ENCODE peak calls at places on chromosomes 13 and 19, in five cellular contexts. One of them, this sample, is unnamed.
A peak's percentile ranks its signal among the peaks of the same experiment; 100 is the strongest.

GRCh38 chr13:99145461-99145860 is 55.2 kb upstream of the UBAC2 start:
- DNase-seq in activated CD8-positive, alpha-beta memory T cell treated with anti-CD3 and anti-CD28 coated beads for 4 hours: no peak
- DNase-seq in kidney epithelial cell: no peak
- DNase-seq in neural progenitor cell: no peak
- DNase-seq in MCF 10A: no peak
- DNase-seq in this sample: no peak

GRCh38 chr19:17335575-17335974 is 920 bp upstream of the ANO8 start:
- DNase-seq in activated CD8-positive, alpha-beta memory T cell treated with anti-CD3 and anti-CD28 coated beads for 4 hours: no peak
- DNase-seq in kidney epithelial cell: no peak
- DNase-seq in neural progenitor cell: no peak
- DNase-seq in MCF 10A: no peak
- DNase-seq in this sample: no peak

GRCh38 chr13:71867101-71867814 is at the start of gene DACH1:
- DNase-seq in activated CD8-positive, alpha-beta memory T cell treated with anti-CD3 and anti-CD28 coated beads for 4 hours: no peak
- DNase-seq in kidney epithelial cell: peak; percentile 41
- DNase-seq in neural progenitor cell: peak; percentile 86
- DNase-seq in MCF 10A: no peak
- DNase-seq in this sample: peak; percentile 62

GRCh38 chr19:15194938-15195337 is 5.9 kb downstream of the NOTCH3 start:
- DNase-seq in activated CD8-positive, alpha-beta memory T cell treated with anti-CD3 and anti-CD28 coated beads for 4 hours: no peak
- DNase-seq in kidney epithelial cell: no peak
- DNase-seq in neural progenitor cell: no peak
- DNase-seq in MCF 10A: no peak
- DNase-seq in this sample: no peak

GRCh38 chr19:49057636-49058234 is at the start of gene CGB7:
- DNase-seq in activated CD8-positive, alpha-beta memory T cell treated with anti-CD3 and anti-CD28 coated beads for 4 hours: no peak
- DNase-seq in kidney epithelial cell: peak; percentile 25
- DNase-seq in neural progenitor cell: peak; percentile 87
- DNase-seq in MCF 10A: peak; percentile 76
- DNase-seq in this sample: peak; percentile 83

GRCh38 chr19:43078311-43078710 is 4.2 kb downstream of the PSG2 start:
- DNase-seq in activated CD8-positive, alpha-beta memory T cell treated with anti-CD3 and anti-CD28 coated beads for 4 hours: no peak
- DNase-seq in kidney epithelial cell: no peak
- DNase-seq in neural progenitor cell: no peak
- DNase-seq in MCF 10A: peak; percentile 13
- DNase-seq in this sample: no peak

GRCh38 chr13:48559638-48560320 is 26.9 kb upstream of the RCBTB2 start:
- DNase-seq in activated CD8-positive, alpha-beta memory T cell treated with anti-CD3 and anti-CD28 coated beads for 4 hours: no peak
- DNase-seq in kidney epithelial cell: no peak
- DNase-seq in neural progenitor cell: no peak
- DNase-seq in MCF 10A: peak; percentile 26
- DNase-seq in this sample: no peak

GRCh38 chr19:32646556-32646955 is 28.4 kb downstream of the ANKRD27 start:
- DNase-seq in activated CD8-positive, alpha-beta memory T cell treated with anti-CD3 and anti-CD28 coated beads for 4 hours: no peak
- DNase-seq in kidney epithelial cell: no peak
- DNase-seq in neural progenitor cell: no peak
- DNase-seq in MCF 10A: no peak
- DNase-seq in this sample: no peak

GRCh38 chr19:7520131-7521051 is 2.0 kb upstream of the MCOLN1 start:
- DNase-seq in activated CD8-positive, alpha-beta memory T cell treated with anti-CD3 and anti-CD28 coated beads for 4 hours: no peak
- DNase-seq in kidney epithelial cell: no peak
- DNase-seq in neural progenitor cell: no peak
- DNase-seq in MCF 10A: no peak
- DNase-seq in this sample: no peak

GRCh38 chr19:53883231-53883661 is 1.2 kb downstream of the PRKCG start:
- DNase-seq in activated CD8-positive, alpha-beta memory T cell treated with anti-CD3 and anti-CD28 coated beads for 4 hours: no peak
- DNase-seq in kidney epithelial cell: no peak
- DNase-seq in neural progenitor cell: peak; percentile 48
- DNase-seq in MCF 10A: no peak
- DNase-seq in this sample: no peak

GRCh38 chr13:59677966-59678814 is 485.5 kb downstream of the DIAPH3 start:
- DNase-seq in activated CD8-positive, alpha-beta memory T cell treated with anti-CD3 and anti-CD28 coated beads for 4 hours: no peak
- DNase-seq in kidney epithelial cell: peak; percentile 12
- DNase-seq in neural progenitor cell: peak; percentile 65
- DNase-seq in MCF 10A: peak; percentile 53
- DNase-seq in this sample: no peak

GRCh38 chr13:102225892-102226291 is 176.0 kb downstream of the FGF14 start:
- DNase-seq in activated CD8-positive, alpha-beta memory T cell treated with anti-CD3 and anti-CD28 coated beads for 4 hours: no peak
- DNase-seq in kidney epithelial cell: no peak
- DNase-seq in neural progenitor cell: no peak
- DNase-seq in MCF 10A: no peak
- DNase-seq in this sample: no peak

GRCh38 chr13:114047358-114047881 is 73.5 kb upstream of the C13orf46 start:
- DNase-seq in activated CD8-positive, alpha-beta memory T cell treated with anti-CD3 and anti-CD28 coated beads for 4 hours: no peak
- DNase-seq in kidney epithelial cell: peak; percentile 70
- DNase-seq in neural progenitor cell: no peak
- DNase-seq in MCF 10A: no peak
- DNase-seq in this sample: no peak

GRCh38 chr19:12703056-12703455 is 6.6 kb upstream of the FBXW9 start:
- DNase-seq in activated CD8-positive, alpha-beta memory T cell treated with anti-CD3 and anti-CD28 coated beads for 4 hours: no peak
- DNase-seq in kidney epithelial cell: no peak
- DNase-seq in neural progenitor cell: peak; percentile 91
- DNase-seq in MCF 10A: peak; percentile 37
- DNase-seq in this sample: peak; percentile 95

GRCh38 chr19:17751103-17751911 is at the start of gene FCHO1:
- DNase-seq in activated CD8-positive, alpha-beta memory T cell treated with anti-CD3 and anti-CD28 coated beads for 4 hours: peak; percentile 85
- DNase-seq in kidney epithelial cell: no peak
- DNase-seq in neural progenitor cell: no peak
- DNase-seq in MCF 10A: no peak
- DNase-seq in this sample: no peak

GRCh38 chr19:17772172-17772571 is 20.9 kb downstream of the FCHO1 start:
- DNase-seq in activated CD8-positive, alpha-beta memory T cell treated with anti-CD3 and anti-CD28 coated beads for 4 hours: no peak
- DNase-seq in kidney epithelial cell: no peak
- DNase-seq in neural progenitor cell: no peak
- DNase-seq in MCF 10A: peak; percentile 38
- DNase-seq in this sample: no peak

GRCh38 chr13:106145997-106146864 is 389.2 kb downstream of the EFNB2 start:
- DNase-seq in activated CD8-positive, alpha-beta memory T cell treated with anti-CD3 and anti-CD28 coated beads for 4 hours: no peak
- DNase-seq in kidney epithelial cell: no peak
- DNase-seq in neural progenitor cell: no peak
- DNase-seq in MCF 10A: no peak
- DNase-seq in this sample: no peak

GRCh38 chr13:33279414-33279813 is 6.1 kb downstream of the STARD13 start:
- DNase-seq in activated CD8-positive, alpha-beta memory T cell treated with anti-CD3 and anti-CD28 coated beads for 4 hours: no peak
- DNase-seq in kidney epithelial cell: no peak
- DNase-seq in neural progenitor cell: no peak
- DNase-seq in MCF 10A: peak; percentile 83
- DNase-seq in this sample: no peak

GRCh38 chr13:94233831-94234230 is 245.7 kb downstream of the DCT start:
- DNase-seq in activated CD8-positive, alpha-beta memory T cell treated with anti-CD3 and anti-CD28 coated beads for 4 hours: no peak
- DNase-seq in kidney epithelial cell: no peak
- DNase-seq in neural progenitor cell: no peak
- DNase-seq in MCF 10A: no peak
- DNase-seq in this sample: no peak

GRCh38 chr19:6580313-6580712 is 10.6 kb downstream of the CD70 start:
- DNase-seq in activated CD8-positive, alpha-beta memory T cell treated with anti-CD3 and anti-CD28 coated beads for 4 hours: no peak
- DNase-seq in kidney epithelial cell: peak; percentile 94
- DNase-seq in neural progenitor cell: no peak
- DNase-seq in MCF 10A: peak; percentile 98
- DNase-seq in this sample: no peak

GRCh38 chr13:51475727-51476521 is 23.1 kb upstream of the INTS6 start:
- DNase-seq in activated CD8-positive, alpha-beta memory T cell treated with anti-CD3 and anti-CD28 coated beads for 4 hours: no peak
- DNase-seq in kidney epithelial cell: no peak
- DNase-seq in neural progenitor cell: no peak
- DNase-seq in MCF 10A: no peak
- DNase-seq in this sample: no peak

GRCh38 chr13:37616131-37616530 is 17.6 kb upstream of the POSTN start:
- DNase-seq in activated CD8-positive, alpha-beta memory T cell treated with anti-CD3 and anti-CD28 coated beads for 4 hours: no peak
- DNase-seq in kidney epithelial cell: no peak
- DNase-seq in neural progenitor cell: no peak
- DNase-seq in MCF 10A: no peak
- DNase-seq in this sample: no peak

GRCh38 chr13:114264886-114265611 is 16.4 kb upstream of the UPF3A start:
- DNase-seq in activated CD8-positive, alpha-beta memory T cell treated with anti-CD3 and anti-CD28 coated beads for 4 hours: no peak
- DNase-seq in kidney epithelial cell: no peak
- DNase-seq in neural progenitor cell: no peak
- DNase-seq in MCF 10A: no peak
- DNase-seq in this sample: no peak